ENCODE peak calls at places on chromosomes 1 and 21, in seven cellular contexts. N, O, A, I, Z, X and H are unnamed samples.

GRCh38 chr1:109210058-109210457 is 3.7 kb upstream of the SARS1 start:
- DNase-seq in N (no peak), O (no peak), A (no peak), I (no peak), Z (peak), X (no peak), H (no peak)

GRCh38 chr1:67522001-67522441 is 91.8 kb upstream of the SERBP1 start:
- DNase-seq in N (no peak), O (no peak), A (no peak), I (no peak), Z (no peak), X (no peak), H (no peak)

GRCh38 chr1:231312389-231312788 is 25.3 kb downstream of the EXOC8 start:
- DNase-seq in N (no peak), O (no peak), A (no peak), I (no peak), Z (no peak), X (no peak), H (no peak)

GRCh38 chr1:23696335-23696989 is 4.9 kb downstream of the RPL11 start:
- DNase-seq in N (peak), O (no peak), A (no peak), I (no peak), Z (no peak), X (peak), H (no peak)

GRCh38 chr1:20380616-20381035 is 90.0 kb downstream of the VWA5B1 start:
- DNase-seq in N (peak), O (no peak), A (no peak), I (no peak), Z (no peak), X (peak), H (no peak)

GRCh38 chr1:202143011-202143767 is 1.3 kb downstream of the ARL8A start:
- DNase-seq in N (no peak), O (peak), A (peak), I (no peak), Z (no peak), X (no peak), H (peak)

GRCh38 chr1:119139393-119139792 is 1.1 kb downstream of the WARS2 start:
- DNase-seq in N (no peak), O (no peak), A (no peak), I (no peak), Z (no peak), X (no peak), H (no peak)

GRCh38 chr21:29114765-29115164 is 15.7 kb upstream of the MAP3K7CL start:
- DNase-seq in N (peak), O (no peak), A (no peak), I (no peak), Z (no peak), X (peak), H (no peak)

GRCh38 chr1:38128926-38129453 is 82.4 kb upstream of the POU3F1 start:
- DNase-seq in N (no peak), O (no peak), A (no peak), I (no peak), Z (no peak), X (no peak), H (no peak)

GRCh38 chr1:15201221-15201620 is 45.8 kb upstream of the FHAD1 start:
- DNase-seq in N (no peak), O (no peak), A (no peak), I (no peak), Z (no peak), X (no peak), H (no peak)

GRCh38 chr1:26723013-26723991 is 27.5 kb downstream of the ARID1A start:
- DNase-seq in N (peak), O (peak), A (peak), I (peak), Z (peak), X (peak), H (peak)

GRCh38 chr1:40825430-40825778 is 36.8 kb downstream of the CITED4 start:
- DNase-seq in N (no peak), O (no peak), A (no peak), I (no peak), Z (no peak), X (no peak), H (no peak)

GRCh38 chr1:232174306-232174705 is 455.6 kb downstream of the SIPA1L2 start:
- DNase-seq in N (no peak), O (no peak), A (no peak), I (no peak), Z (no peak), X (no peak), H (no peak)

GRCh38 chr1:218209351-218209861 is 75.7 kb upstream of the RRP15 start:
- DNase-seq in N (peak), O (no peak), A (no peak), I (no peak), Z (no peak), X (peak), H (no peak)

GRCh38 chr1:222018051-222018450 is 276.2 kb upstream of the DUSP10 start:
- DNase-seq in N (no peak), O (no peak), A (no peak), I (no peak), Z (no peak), X (no peak), H (no peak)

GRCh38 chr1:45009956-45010854 is 919 bp downstream of the HECTD3 start:
- DNase-seq in N (no peak), O (peak), A (peak), I (no peak), Z (no peak), X (no peak), H (no peak)

GRCh38 chr1:227549892-227550291 is 13.5 kb upstream of the ZNF678 start:
- DNase-seq in N (no peak), O (no peak), A (no peak), I (no peak), Z (peak), X (no peak), H (no peak)

GRCh38 chr1:56986397-56986796 is 20.6 kb upstream of the C8B start:
- DNase-seq in N (no peak), O (no peak), A (no peak), I (no peak), Z (no peak), X (no peak), H (no peak)

DNA sequence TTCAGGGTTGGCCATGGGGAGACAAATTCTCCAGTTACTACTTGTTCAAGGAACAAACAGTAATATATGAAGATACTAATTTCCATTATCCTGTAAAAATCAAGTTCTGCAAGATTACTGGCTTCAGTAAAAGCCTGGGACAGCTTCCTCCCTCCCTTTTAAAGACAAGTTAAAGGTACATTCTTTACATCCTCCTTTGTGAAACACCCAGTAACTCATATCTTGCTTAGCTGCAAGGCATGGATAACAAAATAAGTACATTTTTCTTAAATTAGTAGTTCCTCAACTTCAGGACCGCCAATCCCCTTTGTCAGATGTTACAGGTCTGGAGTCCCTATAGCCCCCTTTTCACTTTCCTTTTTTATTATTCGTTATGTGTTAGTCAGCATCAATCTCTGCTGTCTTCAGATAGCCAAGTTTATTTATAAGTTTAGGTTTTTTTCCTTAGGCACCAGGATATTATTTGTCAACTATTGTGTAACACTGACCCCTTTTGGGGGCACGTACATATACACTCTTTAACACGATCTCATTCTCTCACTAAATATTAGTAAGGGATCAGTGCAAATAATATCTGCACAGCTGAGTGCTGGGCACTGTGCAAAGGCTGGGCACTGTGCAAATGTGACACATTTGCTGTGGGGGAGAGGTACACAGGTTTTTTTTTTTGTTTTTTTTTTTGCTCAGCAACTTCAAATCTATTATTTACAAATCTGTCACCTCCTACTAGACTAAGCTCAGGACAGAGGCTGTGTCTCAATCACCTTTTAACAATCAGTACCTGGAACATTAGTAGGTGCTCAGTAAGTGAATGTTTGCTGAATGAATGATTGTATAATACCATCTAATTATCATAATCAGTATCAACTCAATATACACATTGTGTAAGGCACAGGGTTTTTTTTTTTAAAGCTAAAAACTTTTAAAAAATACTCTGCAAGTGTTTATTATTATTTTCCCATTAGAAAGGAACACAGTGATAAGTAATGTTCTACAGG is 9.6 kb downstream of the ERRFI1 start:
- DNase-seq in N (peak), O (no peak), A (peak), I (no peak), Z (no peak), X (no peak), H (no peak)
- TF ChIP-seq CTCF in N (no peak), O (peak), A (peak), I (no peak), Z (no peak), X (peak), H (no peak)

DNA sequence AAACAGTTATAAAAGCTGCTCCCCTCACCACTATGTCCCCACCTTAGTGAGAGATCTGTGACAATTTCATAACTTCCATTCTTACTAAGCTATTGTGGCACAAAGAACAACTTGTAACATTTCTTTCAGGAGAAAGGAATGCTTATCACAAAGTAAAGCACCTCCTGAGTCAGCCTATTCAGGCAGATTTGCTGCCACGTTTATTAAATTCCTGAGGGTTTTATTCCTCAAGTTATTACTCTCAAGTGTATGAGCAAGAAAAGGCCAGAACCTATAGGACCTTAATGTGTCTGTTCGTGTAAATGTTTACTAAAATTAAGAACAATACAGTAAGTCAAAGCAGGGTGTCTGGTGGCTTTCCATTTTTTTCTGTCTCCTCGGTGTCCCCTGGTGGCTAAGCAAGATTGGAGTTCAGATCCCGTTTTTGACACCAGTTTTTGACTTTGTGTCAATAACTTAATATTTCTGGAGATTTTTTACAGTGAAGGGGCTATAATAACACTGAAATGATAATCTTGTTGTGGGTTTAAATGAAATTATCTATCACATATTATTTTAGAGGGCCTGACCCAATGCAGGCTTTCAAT is 1539.6 kb downstream of the BRINP3 start:
- DNase-seq in N (no peak), O (no peak), A (no peak), I (no peak), Z (no peak), X (peak), H (no peak)
- TF ChIP-seq CTCF in N (no peak), O (no peak), A (no peak), I (no peak), Z (no peak), X (peak), H (no peak)

GRCh38 chr1:116075577-116075976 is 35.6 kb upstream of the MAB21L3 start:
- DNase-seq in N (no peak), O (no peak), A (no peak), I (no peak), Z (no peak), X (no peak), H (no peak)
- TF ChIP-seq CTCF in N (no peak), O (no peak), A (no peak), I (no peak), Z (no peak), X (no peak), H (no peak)

GRCh38 chr1:158952416-158952815 is 21.1 kb downstream of the PYHIN1 start:
- DNase-seq in N (no peak), O (no peak), A (no peak), I (no peak), Z (no peak), X (no peak), H (no peak)

DNA sequence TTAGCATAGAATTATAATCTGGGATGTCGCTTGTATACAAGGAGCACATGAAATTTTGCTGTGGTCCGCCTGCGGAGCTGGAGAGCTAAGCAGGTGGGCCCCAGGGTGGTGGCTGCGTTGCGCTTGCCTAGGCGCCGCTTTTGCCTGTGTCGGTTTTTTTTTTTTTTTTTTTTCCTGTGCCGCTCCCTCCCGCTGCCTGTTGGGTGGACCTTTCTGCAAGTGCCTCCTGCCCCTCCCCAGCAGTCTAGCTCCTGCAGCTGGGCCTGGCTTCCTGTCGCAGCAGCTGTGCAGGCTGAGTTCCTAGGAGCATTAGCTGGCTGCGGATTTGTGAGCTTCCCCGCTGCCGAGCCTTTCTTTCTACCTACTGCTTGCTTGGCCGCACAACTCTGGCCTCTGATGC is 20.6 kb downstream of the PYHIN1 start:
- DNase-seq in N (no peak), O (no peak), A (peak), I (no peak), Z (no peak), X (no peak), H (no peak)
- TF ChIP-seq CTCF in N (no peak), O (no peak), A (no peak), I (no peak), Z (no peak), X (no peak), H (no peak)

GRCh38 chr1:160768295-160768657 is 27.7 kb upstream of the LY9 start:
- DNase-seq in N (no peak), O (peak), A (peak), I (no peak), Z (no peak), X (no peak), H (no peak)
- TF ChIP-seq CTCF in N (peak), O (peak), A (peak), I (no peak), Z (no peak), X (peak), H (peak)

GRCh38 chr21:15063821-15064575 is 802 bp downstream of the NRIP1 start:
- DNase-seq in N (no peak), O (peak), A (peak), I (no peak), Z (peak), X (no peak), H (peak)
- TF ChIP-seq CTCF in N (no peak), O (no peak), A (no peak), I (no peak), Z (no peak), X (no peak), H (no peak)

GRCh38 chr1:34929853-34930701 is 627 bp upstream of the DLGAP3 start:
- DNase-seq in N (no peak), O (no peak), A (no peak), I (no peak), Z (no peak), X (no peak), H (no peak)
- TF ChIP-seq CTCF in N (no peak), O (no peak), A (no peak), I (no peak), Z (no peak), X (no peak), H (no peak)